ENCODE peak calls at places on chromosome X, in eight cellular contexts. N, A, W, U, P, Q, S and C are unnamed samples.

GRCh38 chrX:50691820-50692219 is 122.2 kb downstream of the SHROOM4 start:
- DNase-seq in N (peak; percentile 20), A (no peak), W (peak; percentile 33), U (peak; percentile 52), P (peak; percentile 48), Q (no peak), S (peak; percentile 60), C (no peak)

GRCh38 chrX:24693453-24694202 is at the start of gene POLA1:
- DNase-seq in N (peak; percentile 93), A (peak; percentile 44), W (peak; percentile 87), U (peak; percentile 90), P (peak; percentile 95), Q (peak; percentile 93), S (peak; percentile 98), C (peak; percentile 96)

GRCh38 chrX:101357166-101357795 is 8.7 kb upstream of the TIMM8A start:
- DNase-seq in N (no peak), A (no peak), W (no peak), U (peak; percentile 5), P (peak; percentile 12), Q (no peak), S (peak; percentile 17), C (no peak)

GRCh38 chrX:154809939-154810665 is 4.8 kb upstream of the MPP1 start:
- DNase-seq in N (peak; percentile 4), A (no peak), W (peak; percentile 31), U (no peak), P (peak; percentile 17), Q (no peak), S (peak; percentile 28), C (no peak)

GRCh38 chrX:15356444-15356843 is 21.1 kb upstream of the PIGA start:
- DNase-seq in N (no peak), A (no peak), W (no peak), U (no peak), P (peak; percentile 75), Q (no peak), S (peak; percentile 74), C (no peak)

GRCh38 chrX:124001581-124001980 is 40.1 kb downstream of the STAG2 start:
- DNase-seq in N (no peak), A (no peak), W (no peak), U (no peak), P (no peak), Q (no peak), S (no peak), C (no peak)

GRCh38 chrX:36978886-36979285 is 29.3 kb upstream of the FAM47C start:
- DNase-seq in N (peak; percentile 15), A (no peak), W (no peak), U (no peak), P (peak; percentile 1), Q (no peak), S (peak; percentile 3), C (no peak)

GRCh38 chrX:130110379-130111219 is at the start of gene ELF4:
- DNase-seq in N (peak; percentile 66), A (no peak), W (peak; percentile 74), U (peak; percentile 60), P (peak; percentile 37), Q (no peak), S (peak; percentile 68), C (peak; percentile 70)

GRCh38 chrX:134836497-134836968 is 154.3 kb upstream of the SMIM10 start:
- DNase-seq in N (peak; percentile 40), A (no peak), W (no peak), U (no peak), P (peak; percentile 45), Q (no peak), S (peak; percentile 39), C (no peak)

GRCh38 chrX:119981286-119982070 is 37.9 kb upstream of the NKAP start:
- DNase-seq in N (peak; percentile 22), A (no peak), W (no peak), U (peak; percentile 38), P (peak; percentile 5), Q (no peak), S (peak; percentile 43), C (no peak)

GRCh38 chrX:11952176-11952720 is 186.0 kb upstream of the FRMPD4 start:
- DNase-seq in N (no peak), A (no peak), W (no peak), U (peak; percentile 4), P (peak; percentile 25), Q (no peak), S (peak; percentile 64), C (no peak)